ENCODE peak calls at places on chromosomes 3 and 15, in eight cellular contexts. J is right lobe of liver; P is CD8-positive, alpha-beta memory T cell; K is astrocyte; D is Peyer's patch; R is aorta; N is IMR-90; Z is AG04450. X is an unnamed sample.

GRCh38 chr3:193033381-193033780 is 115.7 kb upstream of the MB21D2 start:
- DNase-seq in J (no peak), P (no peak), K (no peak), D (no peak), R (no peak), N (no peak), Z (no peak), X (no peak)

GRCh38 chr15:92808611-92809063 is 91.5 kb upstream of the CHD2 start:
- DNase-seq in J (peak; percentile 74), P (no peak), K (peak; percentile 72), D (no peak), R (peak; percentile 83), N (peak; percentile 43), Z (no peak), X (peak; percentile 59)

GRCh38 chr3:194541483-194541882 is 54.7 kb upstream of the ATP13A3 start:
- DNase-seq in J (no peak), P (no peak), K (no peak), D (no peak), R (peak; percentile 55), N (no peak), Z (no peak), X (peak; percentile 45)

GRCh38 chr15:55403531-55403930 is 4.6 kb downstream of the CCPG1 start:
- DNase-seq in J (no peak), P (no peak), K (peak; percentile 37), D (no peak), R (no peak), N (peak; percentile 49), Z (no peak), X (no peak)

GRCh38 chr3:57757642-57758297 is 1.7 kb downstream of the SLMAP start:
- DNase-seq in J (no peak), P (no peak), K (peak; percentile 25), D (no peak), R (no peak), N (peak; percentile 28), Z (no peak), X (no peak)

GRCh38 chr3:115518100-115518852 is 105.0 kb upstream of the GAP43 start:
- DNase-seq in J (no peak), P (no peak), K (peak; percentile 67), D (no peak), R (peak; percentile 77), N (peak; percentile 79), Z (peak; percentile 65), X (peak; percentile 67)

GRCh38 chr3:77081240-77081661 is 41.4 kb downstream of the ROBO2 start:
- DNase-seq in J (peak; percentile 44), P (no peak), K (peak; percentile 56), D (no peak), R (no peak), N (peak; percentile 67), Z (peak; percentile 36), X (no peak)

GRCh38 chr3:140176526-140176925 is 241.5 kb downstream of the CLSTN2 start:
- DNase-seq in J (no peak), P (no peak), K (peak; percentile 64), D (no peak), R (no peak), N (no peak), Z (no peak), X (no peak)

GRCh38 chr15:70237626-70238025 is 139.9 kb upstream of the TLE3 start:
- DNase-seq in J (peak; percentile 5), P (no peak), K (no peak), D (no peak), R (no peak), N (no peak), Z (no peak), X (no peak)

GRCh38 chr3:53236112-53236841 is 19.5 kb downstream of the TKT start:
- DNase-seq in J (peak; percentile 90), P (no peak), K (peak; percentile 90), D (peak; percentile 79), R (peak; percentile 87), N (peak; percentile 93), Z (peak; percentile 72), X (peak; percentile 58)

GRCh38 chr3:189967254-189967865 is 153.3 kb downstream of the P3H2 start:
- DNase-seq in J (no peak), P (no peak), K (no peak), D (no peak), R (no peak), N (peak; percentile 65), Z (peak; percentile 21), X (no peak)

GRCh38 chr3:197002701-197003454 is 26.7 kb downstream of the MELTF start:
- DNase-seq in J (peak; percentile 89), P (peak; percentile 83), K (peak; percentile 34), D (peak; percentile 93), R (peak; percentile 92), N (peak; percentile 52), Z (no peak), X (peak; percentile 81)

GRCh38 chr3:13194285-13195209 is 121.3 kb upstream of the IQSEC1 start:
- DNase-seq in J (no peak), P (no peak), K (no peak), D (peak; percentile 36), R (no peak), N (no peak), Z (no peak), X (peak; percentile 8)

GRCh38 chr3:46904303-46905190 is 27.0 kb downstream of the PTH1R start:
- DNase-seq in J (no peak), P (peak; percentile 36), K (no peak), D (peak; percentile 42), R (peak; percentile 64), N (no peak), Z (no peak), X (peak; percentile 17)

GRCh38 chr3:123817413-123817812 is 66.7 kb downstream of the MYLK start:
- DNase-seq in J (no peak), P (no peak), K (peak; percentile 76), D (no peak), R (no peak), N (no peak), Z (no peak), X (no peak)

GRCh38 chr3:171135536-171135935 is 109.0 kb upstream of the SLC2A2 start:
- DNase-seq in J (no peak), P (no peak), K (peak; percentile 21), D (no peak), R (no peak), N (peak; percentile 59), Z (no peak), X (no peak)

GRCh38 chr3:171138027-171138426 is 111.5 kb upstream of the SLC2A2 start:
- DNase-seq in J (no peak), P (no peak), K (no peak), D (no peak), R (no peak), N (no peak), Z (no peak), X (no peak)

GRCh38 chr3:171129827-171130226 is 103.3 kb upstream of the SLC2A2 start:
- DNase-seq in J (no peak), P (no peak), K (peak; percentile 48), D (no peak), R (no peak), N (peak; percentile 66), Z (no peak), X (no peak)

GRCh38 chr3:171132873-171133272 is 106.4 kb upstream of the SLC2A2 start:
- DNase-seq in J (no peak), P (no peak), K (peak; percentile 73), D (no peak), R (no peak), N (peak; percentile 85), Z (peak; percentile 30), X (no peak)

DNA sequence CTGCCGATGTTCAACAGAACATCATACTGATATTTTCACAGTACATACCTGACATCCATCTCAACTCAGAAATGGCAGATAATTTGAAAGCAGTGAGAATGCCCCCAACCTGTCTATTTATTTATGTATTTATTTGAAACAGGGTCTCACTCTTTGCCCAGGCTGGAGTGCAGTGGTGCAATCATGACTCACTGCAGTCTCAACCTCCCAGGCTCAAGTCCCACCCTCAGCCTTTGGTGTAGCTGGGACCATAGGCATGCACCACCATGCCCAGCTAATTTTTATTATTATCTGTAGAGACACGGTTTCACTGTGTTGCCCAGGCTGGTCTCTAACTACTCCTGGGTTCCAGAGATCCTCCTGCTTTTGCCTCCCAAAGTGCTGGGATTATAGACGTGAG is 107.7 kb upstream of the SLC2A2 start:
- DNase-seq in J (no peak), P (no peak), K (no peak), D (no peak), R (no peak), N (no peak), Z (no peak), X (no peak)
- H3K27ac ChIP-seq in J (no peak overlapping the region), P (no peak overlapping the region), K (no peak overlapping the region), D (no peak overlapping the region), R (no peak overlapping the region), N (no peak overlapping the region), Z (no peak overlapping the region), X (no peak overlapping the region)

DNA sequence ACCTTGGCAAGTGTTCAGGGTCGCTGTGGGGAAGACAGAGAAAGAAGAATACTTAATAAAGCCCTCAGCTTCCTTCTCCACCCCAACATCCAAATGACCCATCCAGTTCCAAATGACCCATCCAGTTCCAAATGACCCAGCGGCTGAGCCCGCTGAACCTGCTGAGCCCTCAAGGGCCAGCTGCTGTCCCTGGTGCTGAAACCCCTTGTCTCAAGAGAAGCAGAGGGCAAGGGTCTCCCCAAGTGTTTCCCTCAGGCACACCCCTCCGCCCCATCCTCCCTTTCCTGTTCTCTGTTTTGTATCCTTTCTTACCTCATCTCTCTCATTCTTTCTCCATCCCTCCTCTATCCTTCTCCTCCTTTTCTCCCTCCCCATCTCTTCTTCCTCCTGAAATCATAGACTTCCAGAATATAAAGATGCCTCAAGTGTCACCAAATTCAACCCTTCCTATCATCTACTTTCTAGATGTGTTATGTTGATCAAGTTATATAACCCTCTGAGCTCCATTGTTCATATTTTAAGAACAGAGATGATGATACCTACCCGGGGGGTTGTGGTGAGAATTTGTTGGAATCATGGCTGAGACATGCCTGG is 29.0 kb downstream of the CCDC33 start:
- DNase-seq in J (no peak), P (no peak), K (peak; percentile 10), D (no peak), R (no peak), N (peak; percentile 18), Z (no peak), X (no peak)
- H3K27ac ChIP-seq in J (no peak overlapping the region), P (no peak overlapping the region), K (no peak overlapping the region), D (no peak overlapping the region), R (no peak overlapping the region), N (no peak overlapping the region), Z (no peak overlapping the region), X (no peak overlapping the region)

GRCh38 chr3:35276616-35277015 is 362.7 kb upstream of the ARPP21 start:
- DNase-seq in J (no peak), P (no peak), K (no peak), D (no peak), R (no peak), N (no peak), Z (no peak), X (no peak)

GRCh38 chr3:35275768-35276167 is 363.6 kb upstream of the ARPP21 start:
- DNase-seq in J (no peak), P (no peak), K (no peak), D (no peak), R (no peak), N (no peak), Z (no peak), X (no peak)
- H3K27ac ChIP-seq in J (no peak overlapping the region), P (no peak overlapping the region), K (no peak overlapping the region), D (no peak overlapping the region), R (no peak overlapping the region), N (no peak overlapping the region), Z (no peak overlapping the region), X (no peak overlapping the region)

DNA sequence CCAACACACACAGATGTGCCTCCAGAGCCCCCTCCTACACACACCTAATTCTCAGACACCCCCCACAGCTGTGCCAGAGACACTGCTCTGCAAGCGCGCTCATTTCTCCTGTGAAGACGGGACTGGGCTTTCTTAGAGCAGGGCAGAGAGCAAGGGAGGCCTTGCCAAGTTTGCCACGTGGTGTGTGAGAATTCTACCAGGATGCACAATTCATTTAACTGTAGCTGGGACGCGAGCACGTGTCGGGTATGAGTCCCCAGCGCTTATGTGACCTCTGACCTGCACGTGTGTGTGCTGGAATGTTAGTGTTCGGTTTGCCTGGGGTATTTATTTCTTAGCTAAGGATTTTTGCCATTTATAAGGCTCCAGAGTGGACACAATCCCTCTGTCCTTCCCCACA is 37.0 kb downstream of the FEM1B start:
- DNase-seq in J (peak; percentile 26), P (no peak), K (peak; percentile 3), D (peak; percentile 31), R (peak; percentile 69), N (peak; percentile 56), Z (no peak), X (peak; percentile 20)
- H3K27ac ChIP-seq in J (no peak overlapping the region), P (no peak overlapping the region), K (no peak overlapping the region), D (no peak overlapping the region), R (no peak overlapping the region), N (no peak overlapping the region), Z (no peak overlapping the region), X (peak overlapping the region; percentile 70)